ENCODE peak calls at places on chromosomes 1 and 21, in four cellular contexts. V, M, Y and S are unnamed samples.

GRCh38 chr1:171566467-171566866 is 55.6 kb upstream of the MYOCOS start:
- DNase-seq in Y (no peak), V (no peak), M (no peak), S (no peak)

GRCh38 chr1:37478890-37479254 is 4.5 kb downstream of the ZC3H12A start:
- DNase-seq in M (no peak), Y (peak; percentile 71), V (no peak), S (no peak)

GRCh38 chr1:185017338-185017737 is 28.0 kb upstream of the RNF2 start:
- DNase-seq in V (no peak), M (no peak), Y (no peak), S (peak; percentile 87)

GRCh38 chr1:30697977-30698376 is 25.4 kb downstream of the MATN1 start:
- DNase-seq in Y (no peak), M (no peak), V (no peak), S (no peak)

GRCh38 chr1:15370781-15371467 is 38.8 kb upstream of the EFHD2 start:
- DNase-seq in M (peak; percentile 72), V (no peak), Y (no peak), S (no peak)

GRCh38 chr1:148160048-148160395 is 7.9 kb upstream of the NBPF11 start:
- DNase-seq in V (no peak), Y (no peak), M (no peak), S (no peak)

GRCh38 chr1:18635833-18636671 is 5.4 kb downstream of the PAX7 start:
- DNase-seq in M (peak; percentile 14), Y (no peak), V (no peak), S (no peak)

GRCh38 chr1:3482590-3482899 is 28.1 kb downstream of the ARHGEF16 start:
- DNase-seq in V (no peak), Y (no peak), M (no peak), S (no peak)

GRCh38 chr1:235767795-235768194 is 98.9 kb downstream of the LYST start:
- DNase-seq in Y (no peak), V (no peak), M (no peak), S (no peak)

GRCh38 chr1:54094001-54094729 is 40.8 kb downstream of the TCEANC2 start:
- DNase-seq in Y (no peak), M (no peak), V (no peak), S (no peak)

GRCh38 chr1:221697924-221698425 is 43.9 kb downstream of the DUSP10 start:
- DNase-seq in V (no peak), Y (no peak), M (no peak), S (no peak)

GRCh38 chr1:229035054-229035747 is 235.7 kb upstream of the RAB4A start:
- DNase-seq in Y (peak; percentile 44), M (no peak), V (no peak), S (no peak)

GRCh38 chr1:79430437-79430836 is 423.9 kb upstream of the ADGRL4 start:
- DNase-seq in Y (no peak), V (no peak), M (no peak), S (no peak)

GRCh38 chr21:42353623-42354022 is 2.8 kb upstream of the TFF2 start:
- DNase-seq in Y (no peak), M (no peak), V (no peak), S (no peak)

GRCh38 chr1:23196627-23197328 is 20.5 kb downstream of the HTR1D start:
- DNase-seq in V (no peak), Y (no peak), M (no peak), S (peak; percentile 99)